ENCODE peak calls at places on chromosomes 5 and 9, in six cellular contexts. One of them, this sample, is unnamed.

GRCh38 chr9:131657890-131658752 is 81.8 kb downstream of the RAPGEF1 start:
- DNase-seq in GM12865: no peak
- DNase-seq in OCI-LY7: peak
- DNase-seq in NCI-H460: peak
- DNase-seq in MCF 10A: peak
- DNase-seq in WERI-Rb-1: no peak
- DNase-seq in this sample: no peak

GRCh38 chr5:60332244-60333018 is 367.5 kb downstream of the DEPDC1B start:
- DNase-seq in GM12865: no peak
- DNase-seq in OCI-LY7: no peak
- DNase-seq in NCI-H460: peak
- DNase-seq in MCF 10A: peak
- DNase-seq in WERI-Rb-1: no peak
- DNase-seq in this sample: peak

GRCh38 chr5:75034137-75034739 is 18.1 kb downstream of the GCNT4 start:
- DNase-seq in GM12865: peak
- DNase-seq in OCI-LY7: no peak
- DNase-seq in NCI-H460: no peak
- DNase-seq in MCF 10A: no peak
- DNase-seq in WERI-Rb-1: no peak
- DNase-seq in this sample: no peak

GRCh38 chr5:168964182-168964581 is 336.8 kb downstream of the SLIT3 start:
- DNase-seq in GM12865: no peak
- DNase-seq in OCI-LY7: no peak
- DNase-seq in NCI-H460: no peak
- DNase-seq in MCF 10A: no peak
- DNase-seq in WERI-Rb-1: no peak
- DNase-seq in this sample: no peak

GRCh38 chr5:138716456-138716924 is 36.7 kb upstream of the CTNNA1 start:
- DNase-seq in GM12865: no peak
- DNase-seq in OCI-LY7: no peak
- DNase-seq in NCI-H460: no peak
- DNase-seq in MCF 10A: peak
- DNase-seq in WERI-Rb-1: no peak
- DNase-seq in this sample: no peak

GRCh38 chr5:74185599-74185998 is 454.9 kb downstream of the ENC1 start:
- DNase-seq in GM12865: no peak
- DNase-seq in OCI-LY7: no peak
- DNase-seq in NCI-H460: no peak
- DNase-seq in MCF 10A: no peak
- DNase-seq in WERI-Rb-1: no peak
- DNase-seq in this sample: no peak

GRCh38 chr5:157479166-157479565 is 19.2 kb downstream of the NIPAL4 start:
- DNase-seq in GM12865: no peak
- DNase-seq in OCI-LY7: no peak
- DNase-seq in NCI-H460: no peak
- DNase-seq in MCF 10A: no peak
- DNase-seq in WERI-Rb-1: no peak
- DNase-seq in this sample: no peak

GRCh38 chr9:109962215-109962614 is 182.2 kb downstream of the PALM2AKAP2 start:
- DNase-seq in GM12865: no peak
- DNase-seq in OCI-LY7: no peak
- DNase-seq in NCI-H460: no peak
- DNase-seq in MCF 10A: no peak
- DNase-seq in WERI-Rb-1: no peak
- DNase-seq in this sample: no peak

GRCh38 chr9:77667151-77667550 is 19.0 kb upstream of the GNA14 start:
- DNase-seq in GM12865: no peak
- DNase-seq in OCI-LY7: no peak
- DNase-seq in NCI-H460: no peak
- DNase-seq in MCF 10A: no peak
- DNase-seq in WERI-Rb-1: no peak
- DNase-seq in this sample: no peak

GRCh38 chr5:173802670-173803165 is 85.4 kb upstream of the CPEB4 start:
- DNase-seq in GM12865: no peak
- DNase-seq in OCI-LY7: no peak
- DNase-seq in NCI-H460: peak
- DNase-seq in MCF 10A: peak
- DNase-seq in WERI-Rb-1: no peak
- DNase-seq in this sample: no peak

GRCh38 chr9:92917176-92917800 is 30.0 kb upstream of the FGD3 start:
- DNase-seq in GM12865: no peak
- DNase-seq in OCI-LY7: no peak
- DNase-seq in NCI-H460: no peak
- DNase-seq in MCF 10A: no peak
- DNase-seq in WERI-Rb-1: no peak
- DNase-seq in this sample: no peak

This sample was measured in GM20000.